ENCODE peak calls at places on chromosomes 11 and 22, in six cellular contexts. One of them, this sample, is unnamed.

GRCh38 chr11:113345978-113346377 is 31.6 kb downstream of the TTC12 start:
- DNase-seq in neuronal stem cell: no peak
- DNase-seq in HCT116: no peak
- DNase-seq in fibroblast of lung: peak; percentile 7
- DNase-seq in SK-N-SH: no peak
- DNase-seq in PC-9: no peak
- DNase-seq in this sample: peak; percentile 95

GRCh38 chr22:49958961-49959781 is 1.4 kb upstream of the PIM3 start:
- DNase-seq in neuronal stem cell: no peak
- DNase-seq in HCT116: no peak
- DNase-seq in fibroblast of lung: no peak
- DNase-seq in SK-N-SH: no peak
- DNase-seq in PC-9: no peak
- DNase-seq in this sample: no peak

GRCh38 chr11:126518996-126519351 is 163.5 kb downstream of the ST3GAL4 start:
- DNase-seq in neuronal stem cell: no peak
- DNase-seq in HCT116: no peak
- DNase-seq in fibroblast of lung: no peak
- DNase-seq in SK-N-SH: peak; percentile 59
- DNase-seq in PC-9: no peak
- DNase-seq in this sample: no peak

GRCh38 chr22:37607912-37608476 is 640 bp upstream of the GGA1 start:
- DNase-seq in neuronal stem cell: no peak
- DNase-seq in HCT116: no peak
- DNase-seq in fibroblast of lung: no peak
- DNase-seq in SK-N-SH: peak; percentile 67
- DNase-seq in PC-9: peak; percentile 20
- DNase-seq in this sample: no peak

GRCh38 chr11:60912851-60913550 is 957 bp upstream of the TMEM109 start:
- DNase-seq in neuronal stem cell: no peak
- DNase-seq in HCT116: no peak
- DNase-seq in fibroblast of lung: no peak
- DNase-seq in SK-N-SH: no peak
- DNase-seq in PC-9: no peak
- DNase-seq in this sample: no peak

GRCh38 chr11:71252782-71253730 is 679 bp upstream of the SHANK2 start:
- DNase-seq in neuronal stem cell: no peak
- DNase-seq in HCT116: peak; percentile 48
- DNase-seq in fibroblast of lung: peak; percentile 56
- DNase-seq in SK-N-SH: no peak
- DNase-seq in PC-9: peak; percentile 74
- DNase-seq in this sample: peak; percentile 28

GRCh38 chr11:92880391-92880790 is 89.1 kb upstream of the MTNR1B start:
- DNase-seq in neuronal stem cell: no peak
- DNase-seq in HCT116: no peak
- DNase-seq in fibroblast of lung: peak; percentile 83
- DNase-seq in SK-N-SH: no peak
- DNase-seq in PC-9: no peak
- DNase-seq in this sample: peak; percentile 36

GRCh38 chr22:23520875-23521441 is 59.1 kb downstream of the IGLL1 start:
- DNase-seq in neuronal stem cell: peak; percentile 36
- DNase-seq in HCT116: no peak
- DNase-seq in fibroblast of lung: peak; percentile 43
- DNase-seq in SK-N-SH: peak; percentile 70
- DNase-seq in PC-9: no peak
- DNase-seq in this sample: no peak

GRCh38 chr11:122779047-122779629 is 59.2 kb upstream of the CRTAM start:
- DNase-seq in neuronal stem cell: no peak
- DNase-seq in HCT116: no peak
- DNase-seq in fibroblast of lung: no peak
- DNase-seq in SK-N-SH: peak; percentile 43
- DNase-seq in PC-9: peak; percentile 41
- DNase-seq in this sample: no peak

GRCh38 chr22:20191000-20191515 is 40.2 kb upstream of the CCDC188 start:
- DNase-seq in neuronal stem cell: no peak
- DNase-seq in HCT116: no peak
- DNase-seq in fibroblast of lung: no peak
- DNase-seq in SK-N-SH: no peak
- DNase-seq in PC-9: no peak
- DNase-seq in this sample: no peak

GRCh38 chr11:64367931-64368672 is 9.1 kb downstream of the RPS6KA4 start:
- DNase-seq in neuronal stem cell: no peak
- DNase-seq in HCT116: no peak
- DNase-seq in fibroblast of lung: no peak
- DNase-seq in SK-N-SH: no peak
- DNase-seq in PC-9: no peak
- DNase-seq in this sample: no peak

GRCh38 chr11:64372021-64372420 is 13.1 kb downstream of the RPS6KA4 start:
- DNase-seq in neuronal stem cell: no peak
- DNase-seq in HCT116: no peak
- DNase-seq in fibroblast of lung: no peak
- DNase-seq in SK-N-SH: no peak
- DNase-seq in PC-9: no peak
- DNase-seq in this sample: no peak

GRCh38 chr11:64368673-64369074 is 9.7 kb downstream of the RPS6KA4 start:
- DNase-seq in neuronal stem cell: no peak
- DNase-seq in HCT116: no peak
- DNase-seq in fibroblast of lung: no peak
- DNase-seq in SK-N-SH: no peak
- DNase-seq in PC-9: no peak
- DNase-seq in this sample: no peak

GRCh38 chr11:64371201-64371600 is 12.2 kb downstream of the RPS6KA4 start:
- DNase-seq in neuronal stem cell: no peak
- DNase-seq in HCT116: no peak
- DNase-seq in fibroblast of lung: no peak
- DNase-seq in SK-N-SH: peak; percentile 36
- DNase-seq in PC-9: no peak
- DNase-seq in this sample: no peak

DNA sequence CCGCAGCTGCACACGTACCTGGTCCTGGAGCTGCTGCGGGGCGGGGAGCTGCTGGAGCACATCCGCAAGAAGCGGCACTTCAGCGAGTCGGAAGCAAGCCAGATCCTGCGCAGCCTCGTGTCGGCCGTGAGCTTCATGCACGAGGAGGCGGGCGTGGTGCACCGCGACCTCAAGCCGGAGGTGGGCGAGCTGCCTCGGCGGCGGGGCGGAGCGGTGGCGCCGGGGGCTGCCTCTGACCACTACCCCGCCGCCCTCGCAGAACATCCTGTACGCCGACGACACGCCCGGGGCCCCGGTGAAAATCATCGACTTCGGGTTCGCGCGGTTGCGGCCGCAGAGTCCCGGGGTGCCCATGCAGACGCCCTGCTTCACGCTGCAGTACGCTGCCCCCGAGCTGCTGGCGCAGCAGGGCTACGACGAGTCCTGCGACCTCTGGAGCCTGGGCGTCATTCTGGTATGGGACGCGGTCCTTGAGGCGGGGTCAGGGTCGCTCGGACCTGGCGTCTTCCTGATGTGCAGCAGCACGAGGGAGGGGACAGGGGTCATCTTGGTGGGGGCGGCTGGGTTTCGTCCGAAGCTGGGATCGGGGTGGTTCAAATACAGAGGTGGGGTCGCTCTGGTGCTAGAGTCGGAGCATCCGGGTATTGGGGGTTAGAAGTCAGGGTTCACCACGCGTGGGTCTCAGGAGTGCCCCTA is 10.6 kb downstream of the RPS6KA4 start:
- DNase-seq in neuronal stem cell: no peak
- DNase-seq in HCT116: no peak
- DNase-seq in fibroblast of lung: no peak
- DNase-seq in SK-N-SH: peak; percentile 37
- DNase-seq in PC-9: no peak
- DNase-seq in this sample: no peak
- H3K36me3 ChIP-seq in neuronal stem cell: peaks cover 10% of the 10 kb centered on the region
- H3K36me3 ChIP-seq in HCT116: peaks cover 39% of the 10 kb centered on the region
- H3K36me3 ChIP-seq in fibroblast of lung: peaks cover 13% of the 10 kb centered on the region
- H3K36me3 ChIP-seq in SK-N-SH: peaks cover 31% of the 10 kb centered on the region
- H3K36me3 ChIP-seq in PC-9: peaks cover 25% of the 10 kb centered on the region
- H3K36me3 ChIP-seq in this sample: peaks cover 28% of the 10 kb centered on the region

GRCh38 chr11:8863838-8864237 is 47.2 kb upstream of the AKIP1 start:
- DNase-seq in neuronal stem cell: no peak
- DNase-seq in HCT116: no peak
- DNase-seq in fibroblast of lung: peak; percentile 75
- DNase-seq in SK-N-SH: no peak
- DNase-seq in PC-9: no peak
- DNase-seq in this sample: no peak

GRCh38 chr11:8867856-8868705 is 42.9 kb upstream of the AKIP1 start:
- DNase-seq in neuronal stem cell: no peak
- DNase-seq in HCT116: no peak
- DNase-seq in fibroblast of lung: peak; percentile 68
- DNase-seq in SK-N-SH: no peak
- DNase-seq in PC-9: peak; percentile 6
- DNase-seq in this sample: no peak

GRCh38 chr11:8870461-8871282 is 40.3 kb upstream of the AKIP1 start:
- DNase-seq in neuronal stem cell: peak; percentile 58
- DNase-seq in HCT116: peak; percentile 68
- DNase-seq in fibroblast of lung: peak; percentile 83
- DNase-seq in SK-N-SH: peak; percentile 91
- DNase-seq in PC-9: peak; percentile 41
- DNase-seq in this sample: peak; percentile 32

GRCh38 chr11:8867035-8867434 is 44.0 kb upstream of the AKIP1 start:
- DNase-seq in neuronal stem cell: no peak
- DNase-seq in HCT116: no peak
- DNase-seq in fibroblast of lung: peak; percentile 47
- DNase-seq in SK-N-SH: no peak
- DNase-seq in PC-9: peak; percentile 22
- DNase-seq in this sample: no peak

GRCh38 chr11:8865304-8865703 is 45.7 kb upstream of the AKIP1 start:
- DNase-seq in neuronal stem cell: no peak
- DNase-seq in HCT116: no peak
- DNase-seq in fibroblast of lung: no peak
- DNase-seq in SK-N-SH: no peak
- DNase-seq in PC-9: no peak
- DNase-seq in this sample: no peak
- H3K4me2 ChIP-seq in neuronal stem cell: no peak overlapping the region
- H3K4me2 ChIP-seq in HCT116: no peak overlapping the region
- H3K4me2 ChIP-seq in fibroblast of lung: peak overlapping the region; percentile 8
- H3K4me2 ChIP-seq in SK-N-SH: no peak overlapping the region
- H3K4me2 ChIP-seq in PC-9: no peak overlapping the region
- H3K4me2 ChIP-seq in this sample: no peak overlapping the region

GRCh38 chr11:121614661-121615240 is 162.0 kb upstream of the SORL1-AS1 start:
- DNase-seq in neuronal stem cell: no peak
- DNase-seq in HCT116: no peak
- DNase-seq in fibroblast of lung: peak; percentile 10
- DNase-seq in SK-N-SH: no peak
- DNase-seq in PC-9: peak; percentile 75
- DNase-seq in this sample: no peak

GRCh38 chr11:121615506-121615905 is 162.7 kb upstream of the SORL1-AS1 start:
- DNase-seq in neuronal stem cell: no peak
- DNase-seq in HCT116: no peak
- DNase-seq in fibroblast of lung: peak; percentile 73
- DNase-seq in SK-N-SH: no peak
- DNase-seq in PC-9: no peak
- DNase-seq in this sample: no peak

GRCh38 chr11:121610706-121611105 is 157.9 kb upstream of the SORL1-AS1 start:
- DNase-seq in neuronal stem cell: no peak
- DNase-seq in HCT116: no peak
- DNase-seq in fibroblast of lung: no peak
- DNase-seq in SK-N-SH: no peak
- DNase-seq in PC-9: no peak
- DNase-seq in this sample: no peak

GRCh38 chr11:121611242-121611641 is 158.5 kb upstream of the SORL1-AS1 start:
- DNase-seq in neuronal stem cell: no peak
- DNase-seq in HCT116: no peak
- DNase-seq in fibroblast of lung: no peak
- DNase-seq in SK-N-SH: no peak
- DNase-seq in PC-9: no peak
- DNase-seq in this sample: no peak

DNA sequence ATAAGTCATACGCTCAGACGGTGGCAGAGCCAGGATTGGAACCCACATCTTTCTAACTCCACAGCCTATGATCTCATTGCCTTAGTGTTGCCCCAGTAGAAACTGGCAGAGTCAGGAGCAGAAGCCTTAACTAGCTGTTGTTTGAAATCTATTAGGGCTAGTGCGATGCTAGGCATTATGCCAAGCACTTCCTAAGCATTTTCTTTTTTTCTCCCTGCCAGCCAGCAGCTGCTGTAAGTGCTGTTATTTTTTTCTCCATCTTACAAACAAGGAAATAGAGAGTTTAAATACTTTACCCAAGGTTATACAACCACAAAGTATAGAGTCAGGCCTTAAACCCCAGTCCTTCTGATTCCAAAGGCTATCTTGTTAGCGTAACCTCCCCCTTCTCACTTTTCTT is 161.0 kb upstream of the SORL1-AS1 start:
- DNase-seq in neuronal stem cell: no peak
- DNase-seq in HCT116: no peak
- DNase-seq in fibroblast of lung: peak; percentile 13
- DNase-seq in SK-N-SH: no peak
- DNase-seq in PC-9: no peak
- DNase-seq in this sample: no peak
- H3K36me3 ChIP-seq in neuronal stem cell: peaks cover 14% of the 10 kb centered on the region
- H3K36me3 ChIP-seq in HCT116: no peaks in the 10 kb centered on the region
- H3K36me3 ChIP-seq in fibroblast of lung: no peaks in the 10 kb centered on the region
- H3K36me3 ChIP-seq in SK-N-SH: peaks cover 3% of the 10 kb centered on the region
- H3K36me3 ChIP-seq in PC-9: no peaks in the 10 kb centered on the region
- H3K36me3 ChIP-seq in this sample: peaks cover 42% of the 10 kb centered on the region

DNA sequence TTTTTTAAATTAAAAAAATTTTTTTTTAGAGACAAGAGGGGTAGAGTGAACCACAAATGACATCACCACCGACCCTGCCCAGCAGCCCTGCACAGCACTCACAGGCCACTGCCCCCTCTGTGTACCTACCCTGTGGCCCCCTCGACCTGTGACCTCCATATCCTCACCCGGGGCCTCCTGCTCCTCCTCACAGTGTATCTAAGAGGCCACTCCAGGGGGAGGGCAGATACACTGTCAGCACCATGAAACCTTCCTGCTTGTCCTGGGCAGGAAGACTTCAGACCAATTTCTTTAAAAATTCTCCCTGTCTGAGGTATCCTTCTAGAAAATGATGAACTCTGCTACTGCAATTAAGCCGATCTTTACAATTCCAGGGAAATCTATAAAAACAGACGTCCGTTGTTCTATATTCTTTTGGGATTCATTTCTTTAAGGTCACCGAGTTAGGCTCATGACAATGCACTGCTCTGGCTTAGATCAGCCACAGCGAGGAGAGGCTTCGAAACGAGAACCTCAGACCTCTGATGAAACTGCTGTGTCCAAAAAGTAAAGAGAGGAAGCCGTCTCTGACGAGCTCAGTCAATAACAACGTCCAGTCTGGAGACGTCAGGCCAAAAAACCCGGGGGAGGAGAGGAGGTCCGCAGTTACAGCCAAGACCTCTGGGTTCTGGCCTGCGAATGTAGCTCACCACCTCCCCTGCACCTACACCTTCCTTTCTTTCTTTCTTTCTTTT is 17.5 kb downstream of the NFAM1 start:
- DNase-seq in neuronal stem cell: no peak
- DNase-seq in HCT116: no peak
- DNase-seq in fibroblast of lung: no peak
- DNase-seq in SK-N-SH: no peak
- DNase-seq in PC-9: no peak
- DNase-seq in this sample: no peak
- H3K4me2 ChIP-seq in neuronal stem cell: no peak overlapping the region
- H3K4me2 ChIP-seq in HCT116: no peak overlapping the region
- H3K4me2 ChIP-seq in fibroblast of lung: no peak overlapping the region
- H3K4me2 ChIP-seq in SK-N-SH: no peak overlapping the region
- H3K4me2 ChIP-seq in PC-9: no peak overlapping the region
- H3K4me2 ChIP-seq in this sample: no peak overlapping the region

GRCh38 chr11:62725686-62726085 is 1.6 kb downstream of the HNRNPUL2 start:
- DNase-seq in neuronal stem cell: no peak
- DNase-seq in HCT116: no peak
- DNase-seq in fibroblast of lung: no peak
- DNase-seq in SK-N-SH: no peak
- DNase-seq in PC-9: no peak
- DNase-seq in this sample: no peak
- H3K36me3 ChIP-seq in neuronal stem cell: peaks cover 24% of the 10 kb centered on the region
- H3K36me3 ChIP-seq in HCT116: peaks cover 46% of the 10 kb centered on the region
- H3K36me3 ChIP-seq in fibroblast of lung: peaks cover 8% of the 10 kb centered on the region
- H3K36me3 ChIP-seq in SK-N-SH: peaks cover 42% of the 10 kb centered on the region
- H3K36me3 ChIP-seq in PC-9: peaks cover 41% of the 10 kb centered on the region
- H3K36me3 ChIP-seq in this sample: peaks cover 21% of the 10 kb centered on the region